ENCODE peak calls at places on chromosomes 4 and X, in six cellular contexts. One of them, this sample, is unnamed.

GRCh38 chr4:175054980-175055379 is 136.8 kb downstream of the ADAM29 start:
- DNase-seq in pancreas: no peak
- DNase-seq in PC-3: no peak
- DNase-seq in GM12865: peak; percentile 52
- DNase-seq in psoas muscle: no peak
- DNase-seq in fibroblast of mammary gland: no peak
- DNase-seq in this sample: no peak

GRCh38 chrX:148043456-148043855 is 62.3 kb downstream of the FMR1NB start:
- DNase-seq in pancreas: no peak
- DNase-seq in PC-3: peak; percentile 1
- DNase-seq in GM12865: no peak
- DNase-seq in psoas muscle: no peak
- DNase-seq in fibroblast of mammary gland: peak; percentile 73
- DNase-seq in this sample: no peak

GRCh38 chr4:8282134-8282641 is 12.6 kb downstream of the HTRA3 start:
- DNase-seq in pancreas: no peak
- DNase-seq in PC-3: no peak
- DNase-seq in GM12865: no peak
- DNase-seq in psoas muscle: peak; percentile 13
- DNase-seq in fibroblast of mammary gland: no peak
- DNase-seq in this sample: no peak

GRCh38 chr4:89889289-89889688 is 5.4 kb upstream of the MMRN1 start:
- DNase-seq in pancreas: no peak
- DNase-seq in PC-3: peak; percentile 21
- DNase-seq in GM12865: peak; percentile 3
- DNase-seq in psoas muscle: no peak
- DNase-seq in fibroblast of mammary gland: no peak
- DNase-seq in this sample: peak; percentile 30

GRCh38 chrX:116379854-116380253 is 56.6 kb upstream of the SLC6A14 start:
- DNase-seq in pancreas: no peak
- DNase-seq in PC-3: peak; percentile 87
- DNase-seq in GM12865: no peak
- DNase-seq in psoas muscle: no peak
- DNase-seq in fibroblast of mammary gland: peak; percentile 89
- DNase-seq in this sample: no peak

GRCh38 chr4:95263391-95263790 is 285.4 kb downstream of the UNC5C start:
- DNase-seq in pancreas: no peak
- DNase-seq in PC-3: no peak
- DNase-seq in GM12865: no peak
- DNase-seq in psoas muscle: no peak
- DNase-seq in fibroblast of mammary gland: no peak
- DNase-seq in this sample: no peak

GRCh38 chr4:70885174-70885573 is 17.0 kb upstream of the MOB1B start:
- DNase-seq in pancreas: no peak
- DNase-seq in PC-3: peak; percentile 19
- DNase-seq in GM12865: no peak
- DNase-seq in psoas muscle: no peak
- DNase-seq in fibroblast of mammary gland: peak; percentile 21
- DNase-seq in this sample: no peak

GRCh38 chr4:40363382-40363920 is 28.3 kb downstream of the CHRNA9 start:
- DNase-seq in pancreas: no peak
- DNase-seq in PC-3: peak; percentile 55
- DNase-seq in GM12865: no peak
- DNase-seq in psoas muscle: no peak
- DNase-seq in fibroblast of mammary gland: no peak
- DNase-seq in this sample: no peak

GRCh38 chr4:184423003-184423686 is 51.2 kb downstream of the IRF2 start:
- DNase-seq in pancreas: no peak
- DNase-seq in PC-3: no peak
- DNase-seq in GM12865: peak; percentile 56
- DNase-seq in psoas muscle: no peak
- DNase-seq in fibroblast of mammary gland: no peak
- DNase-seq in this sample: no peak

GRCh38 chr4:87949961-87950360 is 25.6 kb upstream of the SPP1 start:
- DNase-seq in pancreas: peak; percentile 39
- DNase-seq in PC-3: peak; percentile 18
- DNase-seq in GM12865: no peak
- DNase-seq in psoas muscle: no peak
- DNase-seq in fibroblast of mammary gland: peak; percentile 39
- DNase-seq in this sample: no peak

GRCh38 chr4:67549123-67549522 is 3.8 kb upstream of the CENPC start:
- DNase-seq in pancreas: no peak
- DNase-seq in PC-3: peak; percentile 70
- DNase-seq in GM12865: peak; percentile 67
- DNase-seq in psoas muscle: no peak
- DNase-seq in fibroblast of mammary gland: peak; percentile 45
- DNase-seq in this sample: no peak

GRCh38 chrX:139930923-139931645 is 1.8 kb downstream of the ATP11C start:
- DNase-seq in pancreas: peak; percentile 14
- DNase-seq in PC-3: peak; percentile 34
- DNase-seq in GM12865: peak; percentile 44
- DNase-seq in psoas muscle: no peak
- DNase-seq in fibroblast of mammary gland: no peak
- DNase-seq in this sample: peak; percentile 37

GRCh38 chrX:122219226-122219625 is 964.9 kb upstream of the GRIA3 start:
- DNase-seq in pancreas: no peak
- DNase-seq in PC-3: no peak
- DNase-seq in GM12865: no peak
- DNase-seq in psoas muscle: no peak
- DNase-seq in fibroblast of mammary gland: no peak
- DNase-seq in this sample: no peak

GRCh38 chrX:100643943-100644587 is at the start of gene SRPX2:
- DNase-seq in pancreas: no peak
- DNase-seq in PC-3: peak; percentile 88
- DNase-seq in GM12865: no peak
- DNase-seq in psoas muscle: peak; percentile 45
- DNase-seq in fibroblast of mammary gland: peak; percentile 92
- DNase-seq in this sample: peak; percentile 41

GRCh38 chr4:83046693-83047473 is 11.9 kb downstream of the COPS4 start:
- DNase-seq in pancreas: no peak
- DNase-seq in PC-3: no peak
- DNase-seq in GM12865: no peak
- DNase-seq in psoas muscle: no peak
- DNase-seq in fibroblast of mammary gland: no peak
- DNase-seq in this sample: no peak

GRCh38 chr4:2572076-2572475 is 35.6 kb downstream of the FAM193A start:
- DNase-seq in pancreas: no peak
- DNase-seq in PC-3: no peak
- DNase-seq in GM12865: no peak
- DNase-seq in psoas muscle: no peak
- DNase-seq in fibroblast of mammary gland: no peak
- DNase-seq in this sample: peak; percentile 24

GRCh38 chrX:115332832-115333231 is 43.3 kb downstream of the LUZP4 start:
- DNase-seq in pancreas: no peak
- DNase-seq in PC-3: no peak
- DNase-seq in GM12865: no peak
- DNase-seq in psoas muscle: no peak
- DNase-seq in fibroblast of mammary gland: no peak
- DNase-seq in this sample: no peak

GRCh38 chrX:131895002-131895401 is 128.1 kb upstream of the STK26 start:
- DNase-seq in pancreas: no peak
- DNase-seq in PC-3: peak; percentile 80
- DNase-seq in GM12865: no peak
- DNase-seq in psoas muscle: no peak
- DNase-seq in fibroblast of mammary gland: peak; percentile 49
- DNase-seq in this sample: no peak

GRCh38 chr4:126794363-126794762 is 838.4 kb upstream of the INTU start:
- DNase-seq in pancreas: no peak
- DNase-seq in PC-3: no peak
- DNase-seq in GM12865: no peak
- DNase-seq in psoas muscle: no peak
- DNase-seq in fibroblast of mammary gland: no peak
- DNase-seq in this sample: no peak

GRCh38 chr4:64581422-64581821 is 172.2 kb upstream of the TECRL start:
- DNase-seq in pancreas: no peak
- DNase-seq in PC-3: peak; percentile 83
- DNase-seq in GM12865: no peak
- DNase-seq in psoas muscle: no peak
- DNase-seq in fibroblast of mammary gland: peak; percentile 70
- DNase-seq in this sample: no peak

GRCh38 chrX:46256875-46257274 is 288.3 kb downstream of the ZNF674 start:
- DNase-seq in pancreas: no peak
- DNase-seq in PC-3: no peak
- DNase-seq in GM12865: no peak
- DNase-seq in psoas muscle: no peak
- DNase-seq in fibroblast of mammary gland: no peak
- DNase-seq in this sample: no peak

GRCh38 chrX:24231169-24231568 is 81.6 kb downstream of the ZFX start:
- DNase-seq in pancreas: peak; percentile 52
- DNase-seq in PC-3: peak; percentile 63
- DNase-seq in GM12865: peak; percentile 66
- DNase-seq in psoas muscle: no peak
- DNase-seq in fibroblast of mammary gland: peak; percentile 93
- DNase-seq in this sample: no peak

GRCh38 chr4:48801739-48802138 is 21.7 kb upstream of the FRYL start:
- DNase-seq in pancreas: no peak
- DNase-seq in PC-3: peak; percentile 71
- DNase-seq in GM12865: no peak
- DNase-seq in psoas muscle: no peak
- DNase-seq in fibroblast of mammary gland: no peak
- DNase-seq in this sample: no peak

GRCh38 chr4:138669479-138670165 is 346.0 kb upstream of the NOCT start:
- DNase-seq in pancreas: no peak
- DNase-seq in PC-3: peak; percentile 51
- DNase-seq in GM12865: peak; percentile 37
- DNase-seq in psoas muscle: no peak
- DNase-seq in fibroblast of mammary gland: peak; percentile 84
- DNase-seq in this sample: no peak

GRCh38 chr4:163372035-163372434 is 28.3 kb downstream of the NPY5R start:
- DNase-seq in pancreas: no peak
- DNase-seq in PC-3: no peak
- DNase-seq in GM12865: no peak
- DNase-seq in psoas muscle: no peak
- DNase-seq in fibroblast of mammary gland: no peak
- DNase-seq in this sample: no peak

DNA sequence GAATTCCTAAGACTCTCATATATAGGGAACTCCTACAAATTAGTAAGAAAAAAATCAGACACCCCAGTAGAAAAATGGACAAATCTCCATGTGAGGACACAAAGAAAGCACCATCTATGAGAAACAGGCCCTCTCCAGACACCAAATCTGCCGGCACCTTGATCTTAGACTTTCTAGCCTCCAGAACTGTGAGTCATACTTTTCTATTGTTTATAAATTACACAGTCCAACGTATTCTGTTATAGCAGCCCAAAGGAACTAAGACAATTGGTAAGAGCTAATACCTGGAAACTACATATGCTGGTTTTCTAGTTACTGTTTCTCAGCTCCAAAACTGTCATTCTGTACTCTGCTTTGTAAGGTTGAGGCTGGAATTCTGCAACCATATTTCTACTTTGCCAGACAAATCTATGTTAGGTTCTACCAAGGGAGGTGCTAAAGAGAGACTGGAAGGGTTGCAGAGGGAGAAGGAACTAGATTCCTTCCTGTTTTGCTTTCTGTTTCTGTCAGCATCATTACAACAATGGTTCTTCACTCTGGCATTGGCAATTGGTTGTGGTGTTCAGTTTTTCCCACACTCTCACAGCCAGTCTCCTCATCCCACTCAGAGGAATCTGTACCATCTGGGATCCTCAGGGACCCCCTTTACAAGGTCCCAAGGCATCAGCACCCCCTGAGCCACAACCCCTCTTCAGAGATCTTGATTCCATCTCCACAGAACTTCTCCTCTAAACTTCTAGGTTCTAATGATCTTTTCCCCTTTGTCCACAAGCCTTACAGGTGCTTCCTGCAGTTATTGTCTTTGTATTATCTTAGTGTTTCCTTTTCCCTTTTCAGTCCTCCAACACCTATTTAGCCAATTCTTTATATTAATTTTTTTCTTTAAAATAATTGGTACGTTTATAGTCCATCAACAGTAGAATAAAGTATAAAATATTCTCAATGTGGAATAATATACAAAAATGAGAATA is 35.5 kb upstream of the FAM241A start:
- DNase-seq in pancreas: no peak
- DNase-seq in PC-3: peak; percentile 6
- DNase-seq in GM12865: no peak
- DNase-seq in psoas muscle: no peak
- DNase-seq in fibroblast of mammary gland: peak; percentile 30
- DNase-seq in this sample: no peak
- H3K4me3 ChIP-seq in pancreas: no peak overlapping the region
- H3K4me3 ChIP-seq in PC-3: no peak overlapping the region
- H3K4me3 ChIP-seq in GM12865: no peak overlapping the region
- H3K4me3 ChIP-seq in psoas muscle: no peak overlapping the region
- H3K4me3 ChIP-seq in fibroblast of mammary gland: no peak overlapping the region
- H3K4me3 ChIP-seq in this sample: no peak overlapping the region

GRCh38 chrX:16882188-16882587 is 12.0 kb upstream of the RBBP7 start:
- DNase-seq in pancreas: peak; percentile 64
- DNase-seq in PC-3: peak; percentile 23
- DNase-seq in GM12865: peak; percentile 41
- DNase-seq in psoas muscle: peak; percentile 37
- DNase-seq in fibroblast of mammary gland: no peak
- DNase-seq in this sample: peak; percentile 52
- H3K4me3 ChIP-seq in pancreas: no peak overlapping the region
- H3K4me3 ChIP-seq in PC-3: peak overlapping the region; percentile 74
- H3K4me3 ChIP-seq in GM12865: peak overlapping the region; percentile 66
- H3K4me3 ChIP-seq in psoas muscle: peak overlapping the region; percentile 62
- H3K4me3 ChIP-seq in fibroblast of mammary gland: peak overlapping the region; percentile 52
- H3K4me3 ChIP-seq in this sample: peak overlapping the region; percentile 55

DNA sequence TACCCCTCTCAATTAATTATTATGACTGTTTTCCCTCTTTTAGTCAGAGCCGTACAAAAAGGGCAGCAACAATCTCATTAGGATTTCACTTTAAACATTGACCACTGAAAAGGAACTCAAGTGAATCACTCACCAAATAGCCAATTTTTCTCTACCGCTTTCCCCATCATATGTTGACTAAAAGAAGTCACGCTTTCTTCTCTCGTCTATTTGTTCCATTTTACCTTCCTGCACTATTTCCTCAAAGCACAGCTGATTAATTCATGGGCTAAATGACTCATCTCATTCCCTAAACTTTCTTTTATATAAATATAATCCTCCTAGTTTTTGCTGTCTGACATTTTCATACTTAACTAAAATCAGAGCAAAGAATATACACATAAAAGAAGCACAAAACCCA is 8.2 kb downstream of the MID1 start:
- DNase-seq in pancreas: no peak
- DNase-seq in PC-3: peak; percentile 79
- DNase-seq in GM12865: no peak
- DNase-seq in psoas muscle: no peak
- DNase-seq in fibroblast of mammary gland: peak; percentile 78
- DNase-seq in this sample: no peak
- H3K4me3 ChIP-seq in pancreas: no peak overlapping the region
- H3K4me3 ChIP-seq in PC-3: peak overlapping the region; percentile 58
- H3K4me3 ChIP-seq in GM12865: no peak overlapping the region
- H3K4me3 ChIP-seq in psoas muscle: no peak overlapping the region
- H3K4me3 ChIP-seq in fibroblast of mammary gland: no peak overlapping the region
- H3K4me3 ChIP-seq in this sample: no peak overlapping the region

DNA sequence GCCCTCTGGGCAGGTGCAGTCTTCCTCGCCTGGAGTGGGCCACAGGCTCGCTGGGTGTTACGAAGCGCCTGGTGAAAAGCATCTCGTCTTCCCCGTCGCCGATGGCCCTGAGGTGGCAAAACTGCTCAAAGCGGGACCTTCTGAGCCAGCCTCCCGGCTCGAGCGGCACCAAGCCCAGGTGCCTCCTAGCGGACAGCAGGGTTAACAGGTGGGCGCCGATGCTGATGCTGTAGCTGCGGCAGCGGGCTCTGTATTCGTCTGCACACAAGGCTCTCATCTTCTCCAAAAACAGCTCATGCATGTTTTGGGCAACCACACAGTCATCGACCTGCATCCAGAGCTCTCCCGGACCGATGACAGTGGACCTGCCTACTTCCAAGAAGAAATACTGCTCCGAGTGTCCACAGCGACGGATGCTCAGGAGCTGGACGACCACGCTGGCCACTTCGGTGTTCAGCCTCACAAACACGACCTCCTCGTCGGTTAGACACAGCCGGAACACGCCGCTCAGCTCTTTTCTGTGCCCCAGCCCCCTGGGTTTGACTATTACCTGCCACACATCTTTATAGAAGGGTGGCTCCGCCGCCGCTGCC is 1.2 kb downstream of the IRS4 start:
- DNase-seq in pancreas: no peak
- DNase-seq in PC-3: no peak
- DNase-seq in GM12865: peak; percentile 13
- DNase-seq in psoas muscle: no peak
- DNase-seq in fibroblast of mammary gland: no peak
- DNase-seq in this sample: no peak
- H3K4me3 ChIP-seq in pancreas: no peak overlapping the region
- H3K4me3 ChIP-seq in PC-3: no peak overlapping the region
- H3K4me3 ChIP-seq in GM12865: no peak overlapping the region
- H3K4me3 ChIP-seq in psoas muscle: peak overlapping the region; percentile 57
- H3K4me3 ChIP-seq in fibroblast of mammary gland: no peak overlapping the region
- H3K4me3 ChIP-seq in this sample: peak overlapping the region; percentile 43

This sample was measured in lower lobe of right lung.